ENCODE peak calls at places on chromosomes 11 and 22, in ten cellular contexts. N is stimulated activated CD8-positive, alpha-beta memory T cell treated with anti-CD3 and anti-CD28 coated beads, Interleukin-2, amount 100 ng/mL, for 48 hours; T is NCI-H1092 treated with DMSO at 0.1 percent for 48 hours; B is Peyer's patch; D is posterior vena cava; W is T-helper 2 cell; C is anterior cingulate cortex; Z is MCF 10A; P is thoracic aorta; F is naive thymus-derived CD8-positive, alpha-beta T cell. X is an unnamed sample.

GRCh38 chr11:60836866-60837510 is 4.9 kb upstream of the CCDC86 start:
- DNase-seq in Z (no peak), C (no peak), B (no peak), P (no peak), D (no peak), F (no peak), T (no peak), W (no peak), N (no peak), X (no peak)

GRCh38 chr11:112652786-112653390 is 308.3 kb upstream of the NCAM1 start:
- DNase-seq in D (no peak), F (no peak), N (no peak), W (no peak), P (no peak), C (no peak), Z (peak), T (no peak), B (no peak), X (no peak)

GRCh38 chr11:71284525-71285092 is 32.2 kb upstream of the SHANK2 start:
- DNase-seq in P (no peak), Z (no peak), W (no peak), B (no peak), C (no peak), D (no peak), T (peak), F (no peak), N (no peak), X (no peak)

GRCh38 chr22:19448076-19448607 is 631 bp upstream of the C22orf39 start:
- DNase-seq in D (no peak), N (no peak), B (peak), C (no peak), Z (peak), W (no peak), T (peak), F (no peak), P (no peak), X (no peak)

GRCh38 chr22:35987487-35987886 is 41.1 kb downstream of the RBFOX2 start:
- DNase-seq in Z (no peak), D (no peak), N (no peak), F (no peak), W (no peak), T (no peak), C (no peak), B (no peak), P (no peak), X (no peak)

GRCh38 chr11:73856001-73856663 is 20.5 kb downstream of the COA4 start:
- DNase-seq in T (peak), W (no peak), C (peak), Z (no peak), F (no peak), B (no peak), N (no peak), P (no peak), D (no peak), X (no peak)

GRCh38 chr11:129061466-129062194 is 119.0 kb upstream of the TP53AIP1 start:
- DNase-seq in P (no peak), C (no peak), W (no peak), D (no peak), F (no peak), T (no peak), B (no peak), Z (peak), N (no peak), X (no peak)

GRCh38 chr11:121344824-121345223 is 52.3 kb downstream of the SC5D start:
- DNase-seq in D (no peak), F (no peak), W (no peak), N (no peak), Z (peak), P (no peak), T (no peak), B (no peak), C (no peak), X (no peak)

GRCh38 chr11:59025097-59025496 is 61.0 kb upstream of the GLYATL1B start:
- DNase-seq in F (no peak), N (no peak), D (no peak), B (no peak), Z (no peak), T (peak), W (no peak), P (no peak), C (no peak), X (no peak)

GRCh38 chr22:46958191-46958590 is 195.7 kb downstream of the TBC1D22A start:
- DNase-seq in P (no peak), F (no peak), T (no peak), Z (no peak), D (no peak), C (no peak), W (no peak), N (no peak), B (no peak), X (no peak)

GRCh38 chr11:118897721-118898310 is 14.1 kb downstream of the CXCR5 start:
- DNase-seq in N (no peak), P (no peak), F (no peak), C (no peak), T (no peak), Z (no peak), D (no peak), W (no peak), B (no peak), X (no peak)

GRCh38 chr22:27253108-27253507 is 548.4 kb downstream of the MN1 start:
- DNase-seq in N (no peak), F (no peak), Z (no peak), B (no peak), D (no peak), C (no peak), W (no peak), T (no peak), P (no peak), X (no peak)

X was measured in activated CD4-positive, alpha-beta T cell treated with anti-CD3 and anti-CD28 coated beads for 24 hours.